ENCODE peak calls at places on chromosomes 12 and 14, in four cellular contexts. One of them, this sample, is unnamed. For H3K4me1, the result is how much of the 10 kb centered on the place peaks cover.

GRCh38 chr14:28651148-28651547 is 115.4 kb upstream of the FOXG1 start:
- DNase-seq in A549: no peak
- DNase-seq in H1: no peak
- DNase-seq in tibial nerve: no peak
- DNase-seq in this sample: no peak

GRCh38 chr12:94206886-94207285 is 58.5 kb downstream of the PLXNC1 start:
- DNase-seq in A549: no peak
- DNase-seq in H1: no peak
- DNase-seq in tibial nerve: no peak
- DNase-seq in this sample: no peak

GRCh38 chr14:95547626-95548327 is 12.9 kb downstream of the GLRX5 start:
- DNase-seq in A549: no peak
- DNase-seq in H1: peak
- DNase-seq in tibial nerve: no peak
- DNase-seq in this sample: no peak

GRCh38 chr14:51302319-51303030 is 62.4 kb downstream of the TMX1 start:
- DNase-seq in A549: no peak
- DNase-seq in H1: no peak
- DNase-seq in tibial nerve: no peak
- DNase-seq in this sample: no peak

GRCh38 chr14:104724407-104724980 is 465 bp downstream of the ADSS1 start:
- DNase-seq in A549: peak
- DNase-seq in H1: no peak
- DNase-seq in tibial nerve: no peak
- DNase-seq in this sample: no peak

GRCh38 chr12:25364529-25365339 is 114.0 kb upstream of the KRAS start:
- DNase-seq in A549: no peak
- DNase-seq in H1: no peak
- DNase-seq in tibial nerve: no peak
- DNase-seq in this sample: no peak

GRCh38 chr14:59274991-59275391 is 86.5 kb downstream of the DAAM1 start:
- DNase-seq in A549: no peak
- DNase-seq in H1: no peak
- DNase-seq in tibial nerve: no peak
- DNase-seq in this sample: peak

GRCh38 chr14:34699873-34700621 is 14.3 kb downstream of the CFL2 start:
- DNase-seq in A549: peak
- DNase-seq in H1: no peak
- DNase-seq in tibial nerve: no peak
- DNase-seq in this sample: no peak

GRCh38 chr12:33427071-33427470 is 12.5 kb downstream of the SYT10 start:
- DNase-seq in A549: peak
- DNase-seq in H1: no peak
- DNase-seq in tibial nerve: no peak
- DNase-seq in this sample: no peak

GRCh38 chr14:99028521-99028920 is 243.5 kb downstream of the BCL11B start:
- DNase-seq in A549: no peak
- DNase-seq in H1: no peak
- DNase-seq in tibial nerve: no peak
- DNase-seq in this sample: no peak

GRCh38 chr12:111444314-111444705 is 38.6 kb downstream of the SH2B3 start:
- DNase-seq in A549: no peak
- DNase-seq in H1: no peak
- DNase-seq in tibial nerve: no peak
- DNase-seq in this sample: no peak

GRCh38 chr12:26271889-26272492 is 76.6 kb downstream of the SSPN start:
- DNase-seq in A549: peak
- DNase-seq in H1: no peak
- DNase-seq in tibial nerve: peak
- DNase-seq in this sample: peak

GRCh38 chr14:73743431-73743931 is 29.3 kb upstream of the PNMA1 start:
- DNase-seq in A549: no peak
- DNase-seq in H1: no peak
- DNase-seq in tibial nerve: no peak
- DNase-seq in this sample: peak

GRCh38 chr12:68674376-68674775 is 12.4 kb upstream of the NUP107 start:
- DNase-seq in A549: no peak
- DNase-seq in H1: no peak
- DNase-seq in tibial nerve: no peak
- DNase-seq in this sample: no peak

GRCh38 chr12:41545761-41546160 is 357.6 kb downstream of the PDZRN4 start:
- DNase-seq in A549: no peak
- DNase-seq in H1: no peak
- DNase-seq in tibial nerve: no peak
- DNase-seq in this sample: no peak

GRCh38 chr14:74981833-74982232 is 20.9 kb upstream of the EIF2B2 start:
- DNase-seq in A549: no peak
- DNase-seq in H1: no peak
- DNase-seq in tibial nerve: no peak
- DNase-seq in this sample: no peak

GRCh38 chr14:74982661-74983060 is 20.1 kb upstream of the EIF2B2 start:
- DNase-seq in A549: no peak
- DNase-seq in H1: no peak
- DNase-seq in tibial nerve: no peak
- DNase-seq in this sample: no peak

GRCh38 chr14:74980398-74980745 is 22.3 kb upstream of the EIF2B2 start:
- DNase-seq in A549: no peak
- DNase-seq in H1: no peak
- DNase-seq in tibial nerve: no peak
- DNase-seq in this sample: no peak

GRCh38 chr14:74979442-74980397 is 23.0 kb upstream of the EIF2B2 start:
- DNase-seq in A549: no peak
- DNase-seq in H1: no peak
- DNase-seq in tibial nerve: no peak
- DNase-seq in this sample: no peak

DNA sequence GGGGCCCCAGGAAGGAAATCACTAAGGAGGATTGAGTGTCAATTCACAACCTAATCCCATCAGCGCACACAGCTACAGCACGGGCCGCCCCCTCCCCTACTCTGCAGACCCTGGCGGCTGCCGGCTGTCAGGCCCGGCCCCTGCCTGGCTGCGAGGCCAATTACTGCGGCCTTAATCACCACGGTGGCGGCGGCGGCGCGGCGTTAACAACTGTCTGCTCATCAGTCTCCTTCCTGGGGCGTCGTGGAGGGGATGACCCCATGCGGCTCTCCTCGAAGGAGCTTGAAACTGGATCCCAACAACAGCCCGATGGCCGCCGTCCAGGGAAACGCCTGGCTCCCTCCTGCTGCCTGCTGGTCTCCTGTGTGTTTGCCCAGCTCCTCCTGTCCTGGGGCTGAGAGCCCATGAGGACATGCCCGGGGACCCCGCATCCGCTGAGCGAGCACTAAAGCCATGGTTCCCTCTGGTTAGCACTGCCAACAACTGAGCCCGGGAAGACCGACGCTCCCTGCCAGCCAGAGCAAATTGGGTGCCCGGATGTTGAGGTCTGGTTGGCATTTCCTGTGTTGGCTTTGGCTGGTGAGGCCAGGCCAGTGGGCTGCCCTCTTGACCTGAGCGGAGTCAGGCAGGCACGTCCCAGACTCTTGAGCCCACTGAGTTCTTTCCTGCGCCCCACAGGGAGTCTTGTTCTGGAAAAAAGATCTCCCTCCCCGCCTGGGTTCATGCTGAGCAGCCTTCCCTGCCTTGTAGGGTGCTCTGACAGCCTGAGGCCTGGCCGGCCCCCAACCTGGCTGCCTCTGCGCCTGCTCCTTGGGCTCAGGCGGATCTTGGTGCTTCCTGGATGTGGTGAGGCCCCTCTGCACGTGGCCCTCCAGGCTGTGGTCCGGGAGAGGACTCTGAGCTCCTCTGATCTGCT is 21.7 kb upstream of the EIF2B2 start:
- DNase-seq in A549: no peak
- DNase-seq in H1: no peak
- DNase-seq in tibial nerve: no peak
- DNase-seq in this sample: peak
- TF ChIP-seq CTCF in A549: no peak
- TF ChIP-seq CTCF in H1: no peak
- TF ChIP-seq CTCF in tibial nerve: no peak
- TF ChIP-seq CTCF in this sample: no peak

GRCh38 chr12:127677537-127678131 is 589.3 kb upstream of the TMEM132C start:
- DNase-seq in A549: peak
- DNase-seq in H1: peak
- DNase-seq in tibial nerve: peak
- DNase-seq in this sample: peak
- TF ChIP-seq EP300 in A549: no peak
- TF ChIP-seq EP300 in H1: no peak
- TF ChIP-seq EP300 in tibial nerve: no peak
- TF ChIP-seq EP300 in this sample: no peak

GRCh38 chr14:80658733-80659132 is 282.8 kb downstream of the CEP128 start:
- DNase-seq in A549: no peak
- DNase-seq in H1: no peak
- DNase-seq in tibial nerve: no peak
- DNase-seq in this sample: no peak
- H3K4me1 ChIP-seq in A549: under half
- H3K4me1 ChIP-seq in H1: under half
- H3K4me1 ChIP-seq in tibial nerve: under half
- H3K4me1 ChIP-seq in this sample: under half

GRCh38 chr12:20718294-20718693 is 23.2 kb downstream of the SLCO1C1 start:
- DNase-seq in A549: no peak
- DNase-seq in H1: no peak
- DNase-seq in tibial nerve: no peak
- DNase-seq in this sample: no peak

GRCh38 chr12:20716985-20717384 is 21.9 kb downstream of the SLCO1C1 start:
- DNase-seq in A549: no peak
- DNase-seq in H1: no peak
- DNase-seq in tibial nerve: no peak
- DNase-seq in this sample: no peak

GRCh38 chr12:20711846-20712245 is 16.7 kb downstream of the SLCO1C1 start:
- DNase-seq in A549: no peak
- DNase-seq in H1: no peak
- DNase-seq in tibial nerve: no peak
- DNase-seq in this sample: no peak

DNA sequence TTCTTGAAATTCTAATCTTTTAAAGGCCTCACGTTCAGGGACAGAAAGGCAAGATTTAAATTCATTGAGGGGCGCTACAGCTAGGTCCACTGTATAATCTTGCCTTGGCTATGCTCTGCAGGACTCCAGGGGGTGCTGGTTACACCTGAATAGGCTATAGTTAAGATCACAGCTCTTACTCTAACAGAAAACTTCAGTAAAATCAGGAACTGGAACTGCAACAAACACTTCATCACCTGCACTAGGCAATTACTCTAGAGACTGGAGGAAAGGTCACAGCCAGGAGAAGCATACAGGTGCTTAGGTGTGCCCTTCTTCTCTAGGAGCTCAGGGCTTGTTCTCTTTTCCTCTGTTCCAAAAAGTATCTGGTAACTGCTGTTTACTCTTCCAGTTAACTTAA is 20.9 kb downstream of the SLCO1C1 start:
- DNase-seq in A549: peak
- DNase-seq in H1: peak
- DNase-seq in tibial nerve: no peak
- DNase-seq in this sample: no peak
- TF ChIP-seq CTCF in A549: no peak
- TF ChIP-seq CTCF in H1: no peak
- TF ChIP-seq CTCF in tibial nerve: no peak
- TF ChIP-seq CTCF in this sample: no peak

GRCh38 chr12:103676863-103677262 is 89.8 kb downstream of the STAB2 start:
- DNase-seq in A549: no peak
- DNase-seq in H1: no peak
- DNase-seq in tibial nerve: no peak
- DNase-seq in this sample: no peak
- TF ChIP-seq EP300 in A549: no peak
- TF ChIP-seq EP300 in H1: no peak
- TF ChIP-seq EP300 in tibial nerve: no peak
- TF ChIP-seq EP300 in this sample: no peak

GRCh38 chr12:109447482-109447881 is 29.6 kb downstream of the KCTD10 start:
- DNase-seq in A549: no peak
- DNase-seq in H1: no peak
- DNase-seq in tibial nerve: no peak
- DNase-seq in this sample: no peak

GRCh38 chr12:109443794-109444193 is 33.3 kb downstream of the KCTD10 start:
- DNase-seq in A549: no peak
- DNase-seq in H1: no peak
- DNase-seq in tibial nerve: no peak
- DNase-seq in this sample: no peak

GRCh38 chr12:109446869-109447268 is 30.2 kb downstream of the KCTD10 start:
- DNase-seq in A549: no peak
- DNase-seq in H1: no peak
- DNase-seq in tibial nerve: no peak
- DNase-seq in this sample: no peak

GRCh38 chr12:109444263-109444662 is 32.8 kb downstream of the KCTD10 start:
- DNase-seq in A549: no peak
- DNase-seq in H1: no peak
- DNase-seq in tibial nerve: no peak
- DNase-seq in this sample: no peak

GRCh38 chr12:109445224-109445623 is 31.9 kb downstream of the KCTD10 start:
- DNase-seq in A549: no peak
- DNase-seq in H1: no peak
- DNase-seq in tibial nerve: no peak
- DNase-seq in this sample: no peak
- H3K4me1 ChIP-seq in A549: under half
- H3K4me1 ChIP-seq in H1: under half
- H3K4me1 ChIP-seq in tibial nerve: under half
- H3K4me1 ChIP-seq in this sample: under half

GRCh38 chr12:50986961-50987737 is 34.8 kb downstream of the HIGD1C start:
- DNase-seq in A549: peak
- DNase-seq in H1: no peak
- DNase-seq in tibial nerve: no peak
- DNase-seq in this sample: no peak
- TF ChIP-seq CTCF in A549: peak
- TF ChIP-seq CTCF in H1: no peak
- TF ChIP-seq CTCF in tibial nerve: peak
- TF ChIP-seq CTCF in this sample: peak

DNA sequence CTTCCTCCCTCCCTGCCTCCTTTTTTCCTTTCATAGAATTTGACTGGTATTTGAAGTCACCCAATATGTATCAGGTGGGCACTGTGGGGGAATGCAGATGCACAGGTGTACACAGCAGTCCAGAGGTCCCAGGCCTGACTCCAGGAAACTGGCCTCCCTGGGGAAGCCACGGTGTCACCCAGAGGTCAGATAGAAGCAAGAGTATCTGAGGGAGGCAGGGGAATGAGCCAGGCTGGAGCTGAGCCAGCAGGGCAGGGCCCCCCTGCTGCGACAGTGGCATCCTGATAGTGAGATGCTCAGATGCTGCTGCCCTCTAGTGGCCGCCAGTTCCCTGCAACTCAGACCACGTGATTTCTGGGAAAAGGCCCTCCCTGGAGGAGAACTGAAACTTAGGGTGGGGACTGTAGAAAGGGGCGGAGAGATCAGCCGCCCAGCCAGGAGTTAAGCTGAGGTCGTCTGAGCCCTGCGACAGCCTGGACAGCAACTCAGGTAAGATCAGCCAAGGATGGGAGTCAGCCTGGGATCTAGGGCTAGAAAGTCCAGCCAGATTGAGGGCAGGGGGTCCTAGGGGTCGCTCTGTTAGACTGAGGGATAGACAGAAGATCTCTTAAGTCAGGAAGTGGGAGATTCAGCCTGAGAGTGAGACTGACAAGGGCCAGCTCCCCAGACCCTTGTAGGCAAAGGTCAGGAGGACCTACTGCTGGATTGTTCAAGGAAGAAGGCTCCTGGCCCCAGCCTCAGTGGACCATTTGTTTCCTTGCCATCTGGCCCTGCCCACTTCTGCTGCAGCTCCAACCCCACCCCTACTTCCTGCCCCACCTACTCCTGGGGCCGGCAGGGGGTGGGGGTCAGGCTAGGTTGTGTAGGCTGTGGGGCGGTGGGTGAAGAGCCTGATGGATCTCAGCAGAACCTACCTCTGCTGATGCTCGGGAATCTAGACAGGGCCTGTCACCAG is at the start of gene IRF9:
- DNase-seq in A549: peak
- DNase-seq in H1: peak
- DNase-seq in tibial nerve: peak
- DNase-seq in this sample: peak
- TF ChIP-seq EP300 in A549: no peak
- TF ChIP-seq EP300 in H1: peak
- TF ChIP-seq EP300 in tibial nerve: peak
- TF ChIP-seq EP300 in this sample: peak